ENCODE peak calls at places on chromosomes 4 and X, in five cellular contexts. One of them, this sample, is unnamed.

GRCh38 chr4:128386761-128387599 is 99.4 kb upstream of the PGRMC2 start:
- DNase-seq in tibial artery: peak; percentile 98
- DNase-seq in body of pancreas: peak; percentile 95
- DNase-seq in cardiac muscle cell: no peak
- DNase-seq in RCC 7860: peak; percentile 99
- DNase-seq in this sample: peak; percentile 99

GRCh38 chr4:130563891-130564418 is 1468.0 kb downstream of the C4orf33 start:
- DNase-seq in RCC 7860: no peak
- DNase-seq in tibial artery: no peak
- DNase-seq in body of pancreas: no peak
- DNase-seq in cardiac muscle cell: no peak
- DNase-seq in this sample: no peak

GRCh38 chrX:37302569-37302968 is 46.6 kb upstream of the PRRG1 start:
- DNase-seq in RCC 7860: no peak
- DNase-seq in cardiac muscle cell: peak; percentile 26
- DNase-seq in tibial artery: no peak
- DNase-seq in body of pancreas: peak; percentile 28
- DNase-seq in this sample: peak; percentile 19

GRCh38 chr4:1600811-1601532 is 83.1 kb downstream of the FAM53A start:
- DNase-seq in cardiac muscle cell: no peak
- DNase-seq in tibial artery: no peak
- DNase-seq in RCC 7860: no peak
- DNase-seq in body of pancreas: no peak
- DNase-seq in this sample: peak; percentile 28

GRCh38 chrX:103607385-103608304 is at the start of gene TCEAL3:
- DNase-seq in RCC 7860: no peak
- DNase-seq in tibial artery: peak; percentile 80
- DNase-seq in cardiac muscle cell: peak; percentile 63
- DNase-seq in body of pancreas: peak; percentile 70
- DNase-seq in this sample: peak; percentile 45

GRCh38 chr4:169612869-169613859 is 781 bp upstream of the NEK1 start:
- DNase-seq in RCC 7860: peak; percentile 38
- DNase-seq in tibial artery: peak; percentile 85
- DNase-seq in cardiac muscle cell: peak; percentile 77
- DNase-seq in body of pancreas: peak; percentile 79
- DNase-seq in this sample: peak; percentile 76

GRCh38 chr4:168560835-168561210 is 64.0 kb downstream of the PALLD start:
- DNase-seq in tibial artery: no peak
- DNase-seq in body of pancreas: no peak
- DNase-seq in RCC 7860: no peak
- DNase-seq in cardiac muscle cell: no peak
- DNase-seq in this sample: no peak

GRCh38 chr4:105112274-105112673 is 34.4 kb upstream of the TET2 start:
- DNase-seq in RCC 7860: no peak
- DNase-seq in body of pancreas: no peak
- DNase-seq in tibial artery: no peak
- DNase-seq in cardiac muscle cell: no peak
- DNase-seq in this sample: no peak

GRCh38 chrX:154327026-154327820 is 31.6 kb downstream of the TKTL1 start:
- DNase-seq in cardiac muscle cell: no peak
- DNase-seq in tibial artery: no peak
- DNase-seq in RCC 7860: no peak
- DNase-seq in body of pancreas: peak; percentile 32
- DNase-seq in this sample: peak; percentile 52

GRCh38 chr4:87322754-87323153 is at the start of gene HSD17B13:
- DNase-seq in RCC 7860: no peak
- DNase-seq in body of pancreas: no peak
- DNase-seq in tibial artery: no peak
- DNase-seq in cardiac muscle cell: no peak
- DNase-seq in this sample: no peak

GRCh38 chr4:184298255-184298654 is 80.6 kb upstream of the ENPP6 start:
- DNase-seq in RCC 7860: no peak
- DNase-seq in body of pancreas: no peak
- DNase-seq in cardiac muscle cell: no peak
- DNase-seq in tibial artery: no peak
- DNase-seq in this sample: no peak

GRCh38 chr4:45650545-45650944 is 473.3 kb downstream of the GABRG1 start:
- DNase-seq in tibial artery: no peak
- DNase-seq in cardiac muscle cell: no peak
- DNase-seq in RCC 7860: no peak
- DNase-seq in body of pancreas: no peak
- DNase-seq in this sample: no peak

GRCh38 chrX:9354918-9355317 is 109.9 kb upstream of the TBL1X start:
- DNase-seq in tibial artery: no peak
- DNase-seq in RCC 7860: no peak
- DNase-seq in body of pancreas: no peak
- DNase-seq in cardiac muscle cell: no peak
- DNase-seq in this sample: no peak

GRCh38 chrX:53704294-53704693 is 17.8 kb upstream of the HUWE1 start:
- DNase-seq in body of pancreas: no peak
- DNase-seq in tibial artery: no peak
- DNase-seq in RCC 7860: no peak
- DNase-seq in cardiac muscle cell: no peak
- DNase-seq in this sample: no peak

GRCh38 chrX:77953708-77954107 is 15.7 kb downstream of the PGAM4 start:
- DNase-seq in tibial artery: no peak
- DNase-seq in body of pancreas: no peak
- DNase-seq in cardiac muscle cell: no peak
- DNase-seq in RCC 7860: no peak
- DNase-seq in this sample: no peak

GRCh38 chrX:106649523-106650428 is 38.0 kb downstream of the RADX start:
- DNase-seq in tibial artery: no peak
- DNase-seq in cardiac muscle cell: no peak
- DNase-seq in RCC 7860: no peak
- DNase-seq in body of pancreas: no peak
- DNase-seq in this sample: no peak

GRCh38 chr4:102817021-102817605 is 10.2 kb downstream of the UBE2D3 start:
- DNase-seq in RCC 7860: no peak
- DNase-seq in body of pancreas: no peak
- DNase-seq in cardiac muscle cell: no peak
- DNase-seq in tibial artery: no peak
- DNase-seq in this sample: no peak

GRCh38 chrX:2901367-2902036 is 27.6 kb downstream of the ARSD start:
- DNase-seq in tibial artery: no peak
- DNase-seq in body of pancreas: no peak
- DNase-seq in RCC 7860: no peak
- DNase-seq in cardiac muscle cell: no peak
- DNase-seq in this sample: no peak

GRCh38 chr4:27357283-27357682 is 496.6 kb downstream of the STIM2 start:
- DNase-seq in RCC 7860: no peak
- DNase-seq in body of pancreas: no peak
- DNase-seq in tibial artery: no peak
- DNase-seq in cardiac muscle cell: peak; percentile 7
- DNase-seq in this sample: peak; percentile 1

GRCh38 chr4:142142403-142142802 is 506.0 kb downstream of the IL15 start:
- DNase-seq in tibial artery: no peak
- DNase-seq in RCC 7860: no peak
- DNase-seq in body of pancreas: no peak
- DNase-seq in cardiac muscle cell: no peak
- DNase-seq in this sample: no peak

GRCh38 chr4:156252300-156253016 is 298.8 kb upstream of the CTSO start:
- DNase-seq in body of pancreas: no peak
- DNase-seq in cardiac muscle cell: no peak
- DNase-seq in tibial artery: no peak
- DNase-seq in RCC 7860: no peak
- DNase-seq in this sample: peak; percentile 30

GRCh38 chr4:146577111-146577510 is 55.4 kb upstream of the SLC10A7 start:
- DNase-seq in body of pancreas: peak; percentile 8
- DNase-seq in RCC 7860: no peak
- DNase-seq in cardiac muscle cell: no peak
- DNase-seq in tibial artery: no peak
- DNase-seq in this sample: peak; percentile 8

GRCh38 chr4:186712690-186713089 is 11.0 kb downstream of the FAT1 start:
- DNase-seq in RCC 7860: no peak
- DNase-seq in cardiac muscle cell: no peak
- DNase-seq in tibial artery: no peak
- DNase-seq in body of pancreas: no peak
- DNase-seq in this sample: peak; percentile 60

GRCh38 chr4:2788532-2789103 is 4.3 kb upstream of the SH3BP2 start:
- DNase-seq in cardiac muscle cell: no peak
- DNase-seq in tibial artery: peak; percentile 77
- DNase-seq in body of pancreas: no peak
- DNase-seq in RCC 7860: peak; percentile 34
- DNase-seq in this sample: peak; percentile 74

GRCh38 chr4:138775890-138776289 is 239.7 kb upstream of the NOCT start:
- DNase-seq in cardiac muscle cell: peak; percentile 37
- DNase-seq in body of pancreas: no peak
- DNase-seq in tibial artery: no peak
- DNase-seq in RCC 7860: no peak
- DNase-seq in this sample: peak; percentile 2

GRCh38 chr4:22434895-22435294 is 81.0 kb downstream of the ADGRA3 start:
- DNase-seq in cardiac muscle cell: peak; percentile 76
- DNase-seq in body of pancreas: peak; percentile 57
- DNase-seq in tibial artery: no peak
- DNase-seq in RCC 7860: no peak
- DNase-seq in this sample: peak; percentile 77

GRCh38 chrX:44093431-44093830 is 120.2 kb upstream of the NDP start:
- DNase-seq in cardiac muscle cell: no peak
- DNase-seq in body of pancreas: no peak
- DNase-seq in tibial artery: no peak
- DNase-seq in RCC 7860: no peak
- DNase-seq in this sample: no peak

GRCh38 chrX:46117234-46117633 is 428.0 kb downstream of the ZNF674 start:
- DNase-seq in tibial artery: no peak
- DNase-seq in body of pancreas: no peak
- DNase-seq in RCC 7860: no peak
- DNase-seq in cardiac muscle cell: no peak
- DNase-seq in this sample: no peak